ENCODE peak calls at places on chromosomes 16 and 17, in ten cellular contexts. Z is esophagus squamous epithelium, I is neural progenitor cell, C is astrocyte, R is upper lobe of right lung, A is Caco-2, V is mucosa of descending colon, K is AG09309, J is psoas muscle, L is H1. N is an unnamed sample.

GRCh38 chr17:61387011-61387410 is 12.6 kb upstream of the TBX2 start:
- DNase-seq in Z (no peak), I (no peak), C (no peak), R (peak), A (no peak), V (no peak), K (no peak), J (peak), L (no peak), N (no peak)

GRCh38 chr17:13346592-13346991 is 255.1 kb downstream of the HS3ST3A1 start:
- DNase-seq in Z (no peak), I (no peak), C (no peak), R (no peak), A (no peak), V (no peak), K (no peak), J (no peak), L (no peak), N (no peak)

GRCh38 chr17:38761612-38762011 is 9.1 kb downstream of the PSMB3 start:
- DNase-seq in Z (no peak), I (peak), C (no peak), R (no peak), A (peak), V (peak), K (no peak), J (no peak), L (peak), N (peak)

GRCh38 chr17:54891176-54891821 is 9.4 kb upstream of the TOM1L1 start:
- DNase-seq in Z (no peak), I (peak), C (peak), R (no peak), A (no peak), V (no peak), K (peak), J (no peak), L (peak), N (peak)

GRCh38 chr17:39872700-39873099 is 4.7 kb downstream of the ZPBP2 start:
- DNase-seq in Z (no peak), I (no peak), C (peak), R (no peak), A (no peak), V (no peak), K (peak), J (no peak), L (no peak), N (peak)

GRCh38 chr17:40598021-40598927 is 33.0 kb upstream of the CCR7 start:
- DNase-seq in Z (no peak), I (no peak), C (no peak), R (peak), A (no peak), V (no peak), K (no peak), J (no peak), L (no peak), N (no peak)

GRCh38 chr16:85048921-85049562 is 21.4 kb downstream of the KIAA0513 start:
- DNase-seq in Z (no peak), I (no peak), C (no peak), R (no peak), A (no peak), V (no peak), K (no peak), J (peak), L (no peak), N (no peak)

GRCh38 chr16:89322381-89323119 is 105.0 kb downstream of the ZNF778 start:
- DNase-seq in Z (no peak), I (peak), C (peak), R (peak), A (no peak), V (peak), K (no peak), J (peak), L (no peak), N (no peak)

GRCh38 chr17:30956764-30957374 is 14.0 kb upstream of the RNF135 start:
- DNase-seq in Z (no peak), I (peak), C (no peak), R (peak), A (no peak), V (no peak), K (no peak), J (peak), L (no peak), N (no peak)

GRCh38 chr16:66036775-66037715 is 329.4 kb upstream of the CDH5 start:
- DNase-seq in Z (no peak), I (no peak), C (peak), R (no peak), A (no peak), V (no peak), K (peak), J (peak), L (no peak), N (no peak)

DNA sequence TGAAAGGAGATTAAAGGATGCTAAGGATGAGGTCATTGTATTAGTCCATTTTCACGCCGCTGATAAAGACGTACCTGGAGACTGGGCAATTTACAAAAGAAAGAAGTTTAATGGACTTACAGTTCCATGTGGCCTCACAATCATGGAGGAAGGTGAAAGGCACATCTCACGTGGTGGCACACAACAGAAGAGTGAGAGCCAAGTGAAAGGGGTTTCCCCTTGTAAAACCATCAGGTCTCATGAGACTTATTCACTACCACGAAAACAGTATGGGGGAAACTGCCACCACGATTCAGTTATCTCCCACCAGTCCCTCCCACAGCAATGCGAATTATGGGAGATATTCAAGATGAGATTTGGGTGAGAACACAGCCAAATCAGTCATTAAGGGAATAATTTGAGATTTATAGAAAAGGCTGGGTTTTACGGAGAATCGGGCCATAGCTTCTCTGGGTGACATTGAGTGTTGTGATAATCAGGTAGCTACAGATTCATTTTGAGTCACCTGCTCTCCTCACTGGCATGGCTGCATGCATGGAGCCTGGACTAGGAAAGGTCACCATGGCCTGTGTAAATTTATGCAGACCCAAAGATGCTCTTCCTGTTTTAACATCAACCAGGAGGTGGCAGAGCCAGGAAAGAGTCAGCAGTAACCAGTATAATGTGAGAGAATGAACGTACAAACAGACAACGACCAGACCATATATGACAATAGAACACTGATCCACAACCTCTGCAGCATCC is 40.5 kb upstream of the DYNLRB2 start:
- DNase-seq in Z (no peak), I (no peak), C (no peak), R (no peak), A (no peak), V (no peak), K (no peak), J (no peak), L (no peak), N (no peak)
- TF ChIP-seq CTCF in Z (no peak), I (no peak), C (no peak), R (no peak), A (no peak), V (no peak), K (no peak), J (no peak), L (no peak), N (no peak)

GRCh38 chr16:82236415-82236814 is 66.4 kb upstream of the MPHOSPH6 start:
- DNase-seq in Z (no peak), I (no peak), C (no peak), R (no peak), A (no peak), V (no peak), K (no peak), J (no peak), L (no peak), N (no peak)
- TF ChIP-seq CTCF in Z (no peak), I (no peak), C (no peak), R (no peak), A (no peak), V (no peak), K (no peak), J (no peak), L (no peak), N (no peak)

GRCh38 chr16:24580665-24581064 is 41.3 kb downstream of the RBBP6 start:
- DNase-seq in Z (no peak), I (no peak), C (peak), R (no peak), A (no peak), V (no peak), K (peak), J (no peak), L (no peak), N (no peak)
- TF ChIP-seq CTCF in Z (peak), I (peak), C (peak), R (peak), A (no peak), V (no peak), K (peak), J (peak), L (no peak), N (no peak)

GRCh38 chr16:71882505-71883192 is 1.3 kb downstream of the ZNF821 start:
- DNase-seq in Z (no peak), I (peak), C (peak), R (no peak), A (peak), V (no peak), K (no peak), J (no peak), L (peak), N (peak)

GRCh38 chr16:71883849-71884638 is at the start of gene ZNF821:
- DNase-seq in Z (no peak), I (peak), C (peak), R (peak), A (peak), V (peak), K (no peak), J (peak), L (peak), N (peak)

GRCh38 chr16:71880176-71880575 is 3.8 kb downstream of the ZNF821 start:
- DNase-seq in Z (no peak), I (no peak), C (no peak), R (no peak), A (no peak), V (no peak), K (no peak), J (no peak), L (no peak), N (no peak)

GRCh38 chr16:71885261-71885650 is 1.3 kb upstream of the ZNF821 start:
- DNase-seq in Z (no peak), I (no peak), C (no peak), R (no peak), A (no peak), V (no peak), K (no peak), J (no peak), L (no peak), N (no peak)

DNA sequence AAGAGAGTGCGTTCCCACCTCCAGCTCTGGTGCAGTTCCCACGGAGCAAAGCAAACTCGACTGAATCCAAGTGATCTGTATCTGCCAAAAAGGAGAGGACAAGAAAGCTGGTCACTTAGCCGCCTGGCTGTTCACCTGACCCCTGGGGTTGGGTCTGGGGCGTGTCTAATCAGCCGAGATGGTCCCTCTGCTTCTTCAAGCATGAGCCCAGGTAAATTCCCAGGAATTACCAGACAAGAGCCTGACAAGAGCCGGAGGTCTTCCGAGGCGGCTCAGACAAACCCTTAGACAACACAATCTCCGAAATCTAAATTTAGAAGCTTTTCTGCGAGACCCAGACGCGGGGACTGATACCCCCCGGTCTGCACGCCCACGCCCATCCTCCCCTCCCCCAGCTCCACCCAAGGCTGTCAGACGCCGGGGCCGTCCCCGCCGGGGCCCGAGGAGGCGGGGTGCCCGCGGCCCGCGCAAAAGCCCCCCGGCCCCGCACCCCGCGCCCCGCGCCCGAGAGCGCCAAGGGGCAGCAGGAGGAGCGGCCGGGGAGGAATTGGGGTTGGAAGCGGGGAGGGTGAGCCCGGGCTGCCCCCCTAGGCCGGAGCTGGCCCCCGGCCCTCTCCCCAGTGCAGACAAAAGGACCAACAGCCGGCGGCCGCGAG is 661 bp downstream of the ZNF821 start:
- DNase-seq in Z (no peak), I (no peak), C (no peak), R (peak), A (peak), V (peak), K (no peak), J (peak), L (peak), N (peak)
- TF ChIP-seq CTCF in Z (no peak), I (peak), C (no peak), R (peak), A (no peak), V (peak), K (no peak), J (no peak), L (no peak), N (no peak)

GRCh38 chr17:17545031-17545820 is 46.3 kb downstream of the PEMT start:
- DNase-seq in Z (no peak), I (no peak), C (peak), R (no peak), A (no peak), V (no peak), K (peak), J (peak), L (no peak), N (no peak)

GRCh38 chr17:17541640-17542001 is 45.4 kb upstream of the RASD1 start:
- DNase-seq in Z (no peak), I (no peak), C (no peak), R (no peak), A (no peak), V (no peak), K (no peak), J (peak), L (no peak), N (no peak)

GRCh38 chr17:17540278-17540906 is 44.2 kb upstream of the RASD1 start:
- DNase-seq in Z (no peak), I (peak), C (no peak), R (no peak), A (no peak), V (no peak), K (no peak), J (peak), L (no peak), N (no peak)

GRCh38 chr17:17540935-17541639 is 44.9 kb upstream of the RASD1 start:
- DNase-seq in Z (no peak), I (no peak), C (no peak), R (no peak), A (no peak), V (no peak), K (no peak), J (peak), L (no peak), N (no peak)

GRCh38 chr17:17542906-17543635 is 46.9 kb upstream of the RASD1 start:
- DNase-seq in Z (no peak), I (no peak), C (no peak), R (no peak), A (no peak), V (no peak), K (no peak), J (peak), L (no peak), N (no peak)
- TF ChIP-seq CTCF in Z (no peak), I (no peak), C (no peak), R (no peak), A (no peak), V (no peak), K (no peak), J (no peak), L (no peak), N (no peak)

GRCh38 chr16:10983175-10983558 is 38.8 kb downstream of the CLEC16A start:
- DNase-seq in Z (no peak), I (no peak), C (no peak), R (no peak), A (no peak), V (no peak), K (no peak), J (no peak), L (no peak), N (peak)
- TF ChIP-seq CTCF in Z (no peak), I (no peak), C (no peak), R (no peak), A (peak), V (no peak), K (no peak), J (no peak), L (no peak), N (no peak)

DNA sequence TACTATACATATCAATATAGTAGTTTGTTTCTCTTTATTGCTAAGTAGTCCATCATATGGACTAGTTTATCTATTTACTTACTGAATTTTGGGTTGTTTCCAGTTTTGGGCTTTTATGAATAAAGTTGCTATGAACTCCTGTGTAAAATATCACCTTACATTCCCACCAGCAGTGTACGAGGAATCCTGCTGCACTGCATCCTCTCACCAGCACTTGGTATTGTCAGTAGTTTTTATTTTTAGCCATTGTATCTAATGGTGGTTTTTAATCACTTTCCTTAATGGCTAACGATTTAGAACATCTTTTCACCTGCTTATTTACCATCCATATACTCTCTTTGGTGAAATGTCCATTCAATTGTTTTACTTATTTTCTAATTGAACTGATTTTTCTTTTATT is 24.0 kb downstream of the CDC27 start:
- DNase-seq in Z (no peak), I (no peak), C (no peak), R (no peak), A (no peak), V (no peak), K (no peak), J (no peak), L (no peak), N (no peak)
- TF ChIP-seq CTCF in Z (no peak), I (no peak), C (no peak), R (no peak), A (no peak), V (no peak), K (no peak), J (no peak), L (no peak), N (no peak)

N was measured in Calu3.